ENCODE peak calls at places on chromosome 17, in ten cellular contexts. X is mammary epithelial cell; R is prostate gland; H is H1; B is CD8-positive, alpha-beta T cell; U is ovary; L is BJ; D is choroid plexus epithelial cell; A is GM23338; Y is stomach. F is an unnamed sample.

GRCh38 chr17:57468932-57469775 is 212.8 kb downstream of the MSI2 start:
- DNase-seq in A (no peak), Y (no peak), R (no peak), L (no peak), U (no peak), X (no peak), D (no peak), H (no peak), B (no peak), F (no peak)

GRCh38 chr17:16352303-16352837 is 899 bp downstream of the CENPV start:
- DNase-seq in D (peak; percentile 37), R (no peak), A (peak; percentile 85), X (peak; percentile 19), U (peak; percentile 40), B (peak; percentile 7), L (no peak), H (peak; percentile 67), Y (peak; percentile 48), F (peak; percentile 70)

GRCh38 chr17:36812762-36813161 is 124.5 kb upstream of the LHX1 start:
- DNase-seq in U (no peak), Y (no peak), A (peak; percentile 54), D (no peak), L (no peak), B (no peak), R (no peak), X (no peak), H (no peak), F (no peak)

GRCh38 chr17:16661217-16661616 is 7.6 kb upstream of the ZNF624 start:
- DNase-seq in U (no peak), H (no peak), X (no peak), A (no peak), R (no peak), B (no peak), D (peak; percentile 5), L (no peak), Y (no peak), F (no peak)

GRCh38 chr17:56960596-56961538 is at the start of gene COIL:
- DNase-seq in H (peak; percentile 99), R (peak; percentile 91), Y (peak; percentile 95), L (peak; percentile 35), X (peak; percentile 86), U (peak; percentile 93), A (peak; percentile 96), D (peak; percentile 95), B (peak; percentile 91), F (peak; percentile 92)

GRCh38 chr17:29369831-29370735 is 20.1 kb upstream of the TAOK1 start:
- DNase-seq in R (peak; percentile 57), B (peak; percentile 22), D (peak; percentile 91), X (peak; percentile 75), Y (peak; percentile 66), A (peak; percentile 92), L (no peak), H (peak; percentile 78), U (peak; percentile 36), F (peak; percentile 81)

GRCh38 chr17:51510940-51511339 is 250.6 kb downstream of the UTP18 start:
- DNase-seq in D (no peak), L (no peak), X (no peak), U (no peak), B (no peak), R (no peak), Y (no peak), A (no peak), H (no peak), F (no peak)

GRCh38 chr17:49850772-49851386 is 3.0 kb upstream of the TAC4 start:
- DNase-seq in X (no peak), H (peak; percentile 60), D (no peak), R (no peak), B (peak; percentile 5), A (peak; percentile 40), U (no peak), Y (no peak), L (no peak), F (no peak)

DNA sequence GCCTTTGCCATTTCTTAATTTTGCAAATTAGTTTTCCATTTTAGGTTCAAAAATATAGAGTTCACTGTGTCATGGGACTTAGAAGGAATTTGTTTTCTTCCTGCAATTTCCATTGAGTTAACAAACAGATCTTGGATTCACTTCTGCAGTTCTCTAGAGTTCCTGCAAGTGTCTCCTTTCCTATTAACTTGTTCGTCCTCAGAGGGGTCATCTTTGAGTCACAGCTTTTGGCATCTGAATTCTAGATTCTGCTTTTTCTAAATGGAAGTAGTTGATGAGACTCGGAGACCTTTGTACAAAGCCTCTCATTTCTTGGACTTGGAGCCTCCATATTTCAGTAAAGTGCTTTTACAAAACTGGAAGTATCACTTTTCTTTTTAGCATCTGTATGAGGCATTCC is 323.3 kb downstream of the BCAS3 start:
- DNase-seq in R (no peak), A (peak; percentile 58), U (no peak), B (no peak), H (no peak), D (peak; percentile 73), X (no peak), L (no peak), Y (no peak), F (no peak)
- TF ChIP-seq CTCF in R (no peak), A (no peak), U (no peak), B (no peak), H (peak; percentile 26), D (peak; percentile 63), X (no peak), L (peak; percentile 55), Y (no peak), F (no peak)

GRCh38 chr17:62706598-62707424 is 79.3 kb downstream of the MRC2 start:
- DNase-seq in Y (no peak), B (no peak), A (no peak), X (no peak), R (no peak), D (no peak), U (no peak), L (no peak), H (no peak), F (no peak)
- H3K4me3 ChIP-seq in Y (no peak overlapping the region), B (no peak overlapping the region), A (no peak overlapping the region), X (peak overlapping the region; percentile 79), R (no peak overlapping the region), D (no peak overlapping the region), U (no peak overlapping the region), L (no peak overlapping the region), H (no peak overlapping the region), F (no peak overlapping the region)

GRCh38 chr17:82924812-82925211 is 85.0 kb upstream of the ZNF750 start:
- DNase-seq in L (no peak), B (no peak), H (no peak), Y (no peak), X (peak; percentile 30), A (no peak), U (no peak), R (no peak), D (peak; percentile 11), F (no peak)
- TF ChIP-seq CTCF in L (no peak), B (no peak), H (peak; percentile 1), Y (no peak), X (no peak), A (no peak), U (no peak), R (no peak), D (peak; percentile 9), F (no peak)

GRCh38 chr17:60139438-60140285 is 10.1 kb upstream of the CA4 start:
- DNase-seq in U (peak; percentile 78), X (peak; percentile 34), H (peak; percentile 92), D (peak; percentile 75), A (peak; percentile 86), R (peak; percentile 43), L (no peak), B (peak; percentile 54), Y (peak; percentile 79), F (peak; percentile 83)

GRCh38 chr17:60135951-60136666 is 13.7 kb upstream of the CA4 start:
- DNase-seq in R (no peak), B (no peak), L (no peak), H (peak; percentile 24), X (no peak), A (peak; percentile 8), Y (no peak), U (no peak), D (no peak), F (peak; percentile 32)

GRCh38 chr17:60141111-60142018 is 8.4 kb upstream of the CA4 start:
- DNase-seq in A (peak; percentile 50), L (no peak), Y (peak; percentile 89), B (no peak), R (no peak), X (no peak), H (peak; percentile 69), U (no peak), D (no peak), F (no peak)

GRCh38 chr17:60137731-60138130 is 12.0 kb upstream of the CA4 start:
- DNase-seq in H (peak; percentile 11), X (no peak), L (no peak), D (no peak), R (no peak), B (no peak), U (no peak), Y (no peak), A (no peak), F (no peak)

GRCh38 chr17:60138769-60139437 is 10.9 kb upstream of the CA4 start:
- DNase-seq in H (peak; percentile 54), U (no peak), D (no peak), Y (no peak), B (no peak), X (no peak), R (no peak), L (no peak), A (peak; percentile 37), F (no peak)
- H3K4me3 ChIP-seq in H (peak overlapping the region; percentile 17), U (no peak overlapping the region), D (no peak overlapping the region), Y (no peak overlapping the region), B (no peak overlapping the region), X (no peak overlapping the region), R (no peak overlapping the region), L (no peak overlapping the region), A (peak overlapping the region; percentile 54), F (no peak overlapping the region)

DNA sequence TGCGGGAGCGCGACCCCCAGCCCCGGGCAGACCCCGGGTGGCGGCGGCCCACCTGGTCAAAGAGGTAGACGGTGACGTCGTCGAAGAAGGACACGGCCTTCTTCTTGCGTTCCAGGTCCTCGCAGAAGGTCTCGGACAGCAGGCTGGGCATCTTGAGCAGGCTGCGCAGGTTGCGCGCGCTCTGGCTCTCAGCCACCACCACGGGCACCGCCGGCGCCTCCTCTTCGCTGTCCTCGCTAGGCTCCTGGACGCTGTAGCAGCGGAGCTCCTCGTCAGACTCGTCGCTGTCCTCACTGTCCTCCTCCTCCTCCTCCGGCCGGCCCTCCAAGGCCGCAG is 45.2 kb upstream of the PVALEF start:
- DNase-seq in Y (no peak), L (no peak), U (no peak), B (no peak), H (no peak), A (no peak), D (no peak), X (no peak), R (no peak), F (no peak)
- TF ChIP-seq CTCF in Y (no peak), L (no peak), U (no peak), B (no peak), H (no peak), A (peak; percentile 6), D (no peak), X (no peak), R (no peak), F (no peak)

GRCh38 chr17:38873646-38874380 is 4.0 kb downstream of the LASP1 start:
- DNase-seq in B (no peak), A (no peak), Y (peak; percentile 43), X (no peak), R (no peak), H (no peak), U (no peak), L (no peak), D (no peak), F (peak; percentile 80)
- H3K4me3 ChIP-seq in B (no peak overlapping the region), A (no peak overlapping the region), Y (peak overlapping the region; percentile 91), X (no peak overlapping the region), R (no peak overlapping the region), H (no peak overlapping the region), U (no peak overlapping the region), L (peak overlapping the region; percentile 23), D (no peak overlapping the region), F (peak overlapping the region; percentile 77)

F was measured in Peyer's patch.